ENCODE peak calls at places on chromosomes 11 and 22, in nine cellular contexts. D, U, M, B, I, N, P, H and L are unnamed samples.

GRCh38 chr11:114166897-114167323 is 107.4 kb downstream of the ZBTB16 start:
- DNase-seq in D (peak; percentile 63), U (no peak), M (peak; percentile 91), B (no peak), I (no peak), N (no peak), P (peak; percentile 44), H (peak; percentile 85), L (peak; percentile 95)

GRCh38 chr22:22380098-22381030 is 128.2 kb downstream of the ZNF280B start:
- DNase-seq in D (no peak), U (no peak), M (no peak), B (no peak), I (no peak), N (no peak), P (no peak), H (no peak), L (no peak)

GRCh38 chr11:2924821-2925675 is 4.2 kb downstream of the PHLDA2 start:
- DNase-seq in D (no peak), U (no peak), M (no peak), B (no peak), I (peak; percentile 73), N (no peak), P (no peak), H (no peak), L (no peak)

GRCh38 chr11:68928481-68928880 is 24.8 kb downstream of the IGHMBP2 start:
- DNase-seq in D (no peak), U (peak; percentile 52), M (no peak), B (no peak), I (no peak), N (no peak), P (no peak), H (no peak), L (no peak)

GRCh38 chr22:30210235-30210831 is 36.2 kb downstream of the LIF start:
- DNase-seq in D (peak; percentile 80), U (no peak), M (no peak), B (peak; percentile 44), I (no peak), N (peak; percentile 89), P (no peak), H (peak; percentile 85), L (peak; percentile 76)

GRCh38 chr11:22346283-22346682 is 8.1 kb downstream of the SLC17A6 start:
- DNase-seq in D (no peak), U (no peak), M (no peak), B (no peak), I (no peak), N (no peak), P (no peak), H (no peak), L (no peak)

GRCh38 chr11:75429641-75429901 is 3.4 kb downstream of the KLHL35 start:
- DNase-seq in D (no peak), U (no peak), M (no peak), B (no peak), I (no peak), N (no peak), P (no peak), H (no peak), L (no peak)

GRCh38 chr11:117443269-117444186 is 115.9 kb downstream of the CEP164 start:
- DNase-seq in D (peak; percentile 30), U (peak; percentile 41), M (peak; percentile 27), B (peak; percentile 45), I (peak; percentile 27), N (peak; percentile 25), P (no peak), H (no peak), L (peak; percentile 32)

GRCh38 chr11:67699521-67699920 is 25.1 kb upstream of the ALDH3B2 start:
- DNase-seq in D (peak; percentile 32), U (no peak), M (no peak), B (no peak), I (no peak), N (peak; percentile 48), P (no peak), H (peak; percentile 80), L (peak; percentile 48)

GRCh38 chr22:38452373-38453064 is 2.5 kb downstream of the KCNJ4 start:
- DNase-seq in D (peak; percentile 26), U (peak; percentile 83), M (peak; percentile 51), B (no peak), I (no peak), N (no peak), P (no peak), H (no peak), L (peak; percentile 66)

GRCh38 chr11:46357483-46357936 is 10.2 kb downstream of the DGKZ start:
- DNase-seq in D (no peak), U (no peak), M (no peak), B (peak; percentile 81), I (no peak), N (no peak), P (no peak), H (peak; percentile 67), L (no peak)

GRCh38 chr11:116376547-116376946 is 396.2 kb downstream of the BUD13 start:
- DNase-seq in D (no peak), U (no peak), M (no peak), B (no peak), I (no peak), N (no peak), P (no peak), H (no peak), L (no peak)

GRCh38 chr11:45212566-45213315 is 66.3 kb downstream of the PRDM11 start:
- DNase-seq in D (no peak), U (no peak), M (no peak), B (no peak), I (no peak), N (peak; percentile 25), P (no peak), H (no peak), L (no peak)
- TF ChIP-seq CTCF in D (no peak), U (no peak), M (no peak), B (no peak), I (no peak), N (peak; percentile 18), P (no peak), H (no peak), L (no peak)

GRCh38 chr22:19001204-19001603 is 65.1 kb upstream of the PRODH start:
- DNase-seq in D (no peak), U (no peak), M (no peak), B (no peak), I (no peak), N (no peak), P (no peak), H (no peak), L (no peak)

GRCh38 chr22:19002684-19003038 is 66.6 kb upstream of the PRODH start:
- DNase-seq in D (no peak), U (no peak), M (no peak), B (no peak), I (no peak), N (no peak), P (no peak), H (no peak), L (no peak)

GRCh38 chr22:19004471-19004870 is 68.4 kb upstream of the PRODH start:
- DNase-seq in D (no peak), U (no peak), M (no peak), B (no peak), I (no peak), N (no peak), P (no peak), H (no peak), L (no peak)

GRCh38 chr22:19003518-19003917 is 67.4 kb upstream of the PRODH start:
- DNase-seq in D (no peak), U (no peak), M (no peak), B (no peak), I (no peak), N (no peak), P (no peak), H (no peak), L (no peak)

GRCh38 chr22:19005905-19006304 is 69.8 kb upstream of the PRODH start:
- DNase-seq in D (no peak), U (no peak), M (no peak), B (no peak), I (no peak), N (no peak), P (no peak), H (no peak), L (no peak)
- H3K4me3 ChIP-seq in D (no peak overlapping the region), U (no peak overlapping the region), M (no peak overlapping the region), B (no peak overlapping the region), I (no peak overlapping the region), N (no peak overlapping the region), P (no peak overlapping the region), H (no peak overlapping the region), L (no peak overlapping the region)

DNA sequence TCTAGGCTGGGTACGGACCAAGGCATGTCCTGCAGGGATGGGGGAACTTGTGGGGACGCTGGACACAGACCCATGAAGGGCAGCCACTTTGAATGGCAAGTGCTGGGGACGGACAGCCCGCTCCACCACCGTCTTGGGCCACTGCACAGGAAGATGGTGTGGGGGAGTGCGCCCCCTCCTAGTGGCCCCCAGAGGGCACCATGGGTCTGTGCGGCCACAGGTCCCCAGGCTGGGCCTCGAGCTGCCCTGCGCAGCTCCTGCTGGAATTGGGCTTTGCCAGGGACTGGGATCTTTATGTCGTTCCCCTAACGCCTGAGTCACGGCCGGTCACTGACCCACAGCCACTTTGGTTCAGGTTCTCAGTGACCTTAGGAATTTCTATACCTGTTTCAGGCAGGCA is 44.4 kb downstream of the NAT10 start:
- DNase-seq in D (no peak), U (no peak), M (peak; percentile 18), B (no peak), I (no peak), N (peak; percentile 33), P (no peak), H (no peak), L (peak; percentile 27)
- TF ChIP-seq CTCF in D (peak; percentile 47), U (peak; percentile 30), M (peak; percentile 41), B (no peak), I (no peak), N (peak; percentile 34), P (peak; percentile 69), H (peak; percentile 34), L (peak; percentile 40)

GRCh38 chr22:37406836-37407235 is 20.4 kb downstream of the ELFN2 start:
- DNase-seq in D (no peak), U (no peak), M (no peak), B (no peak), I (no peak), N (no peak), P (no peak), H (no peak), L (no peak)

GRCh38 chr22:37409557-37409956 is 17.7 kb downstream of the ELFN2 start:
- DNase-seq in D (no peak), U (no peak), M (no peak), B (no peak), I (no peak), N (no peak), P (no peak), H (no peak), L (no peak)

GRCh38 chr22:37411655-37412054 is 15.6 kb downstream of the ELFN2 start:
- DNase-seq in D (no peak), U (no peak), M (no peak), B (no peak), I (no peak), N (no peak), P (no peak), H (no peak), L (no peak)

GRCh38 chr22:37410174-37411055 is 16.9 kb downstream of the ELFN2 start:
- DNase-seq in D (no peak), U (no peak), M (no peak), B (no peak), I (no peak), N (no peak), P (no peak), H (peak; percentile 27), L (no peak)

DNA sequence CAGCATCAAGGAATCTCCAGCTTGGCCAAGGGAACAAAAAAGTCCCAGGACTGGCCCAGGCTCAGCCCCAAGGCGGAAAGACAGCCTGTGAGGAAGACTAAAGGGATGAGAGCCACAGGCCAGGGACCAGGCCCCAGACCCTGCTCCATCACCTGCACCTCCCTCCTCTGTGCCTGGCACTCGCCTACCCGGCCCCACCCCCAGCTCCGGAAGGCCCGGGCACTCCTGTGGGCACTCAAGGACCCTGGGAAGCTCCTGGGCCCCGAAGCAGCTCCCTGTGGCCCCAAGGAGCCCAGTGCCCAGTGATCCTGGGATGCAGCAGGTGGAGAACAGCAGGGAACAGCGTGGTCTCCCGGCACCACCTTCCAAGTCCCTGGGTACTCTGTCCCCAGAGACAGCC is 18.2 kb downstream of the ELFN2 start:
- DNase-seq in D (no peak), U (no peak), M (no peak), B (no peak), I (no peak), N (no peak), P (no peak), H (no peak), L (no peak)
- H3K4me3 ChIP-seq in D (no peak overlapping the region), U (no peak overlapping the region), M (no peak overlapping the region), B (no peak overlapping the region), I (no peak overlapping the region), N (no peak overlapping the region), P (no peak overlapping the region), H (no peak overlapping the region), L (no peak overlapping the region)